ENCODE peak calls at places on chromosomes 1 and 21, in eight cellular contexts. R, W, J, S, U, X, A and M are unnamed samples. For H3K36me3, the result is how much of the 10 kb centered on the place peaks cover.

GRCh38 chr1:109777980-109778625 is 14.4 kb upstream of the EPS8L3 start:
- DNase-seq in X (no peak), S (no peak), W (no peak), R (no peak), A (no peak), U (peak), J (peak), M (peak)

GRCh38 chr21:36320421-36321324 is 676 bp downstream of the MORC3 start:
- DNase-seq in R (peak), W (peak), J (peak), X (peak), U (peak), S (peak), A (peak), M (peak)

GRCh38 chr1:234987415-234988159 is 141.1 kb downstream of the TOMM20 start:
- DNase-seq in X (peak), J (peak), U (peak), R (peak), A (peak), W (no peak), S (no peak), M (no peak)

GRCh38 chr1:6249732-6250689 is 6.0 kb downstream of the HES3 start:
- DNase-seq in A (no peak), S (no peak), J (no peak), R (no peak), U (no peak), W (no peak), X (no peak), M (peak)

GRCh38 chr1:209409786-209410185 is 173.7 kb upstream of the CAMK1G start:
- DNase-seq in A (peak), J (no peak), S (no peak), W (no peak), R (peak), X (no peak), U (no peak), M (no peak)

GRCh38 chr1:112375701-112376100 is 20.3 kb upstream of the CTTNBP2NL start:
- DNase-seq in X (no peak), U (no peak), J (no peak), A (no peak), W (no peak), S (no peak), R (peak), M (no peak)

GRCh38 chr1:172005856-172006255 is 164.6 kb downstream of the DNM3 start:
- DNase-seq in S (no peak), J (no peak), W (no peak), X (no peak), A (peak), R (no peak), U (no peak), M (no peak)

GRCh38 chr1:112337028-112337531 is 58.9 kb upstream of the CTTNBP2NL start:
- DNase-seq in S (peak), A (no peak), R (no peak), U (no peak), J (peak), X (no peak), W (no peak), M (no peak)

GRCh38 chr1:200253774-200254495 is 155.9 kb downstream of the ZNF281 start:
- DNase-seq in J (no peak), A (peak), W (no peak), S (peak), X (no peak), U (no peak), R (no peak), M (no peak)

GRCh38 chr1:7993593-7994479 is 32.3 kb downstream of the ERRFI1 start:
- DNase-seq in R (no peak), U (no peak), S (no peak), A (peak), W (no peak), J (no peak), X (no peak), M (no peak)

GRCh38 chr1:222709700-222710153 is 2.6 kb downstream of the AIDA start:
- DNase-seq in W (no peak), U (no peak), J (no peak), S (no peak), A (peak), R (no peak), X (no peak), M (no peak)

GRCh38 chr1:84997667-84998600 is 1.0 kb upstream of the MCOLN2 start:
- DNase-seq in R (no peak), S (no peak), J (peak), W (peak), A (peak), U (no peak), X (no peak), M (peak)

GRCh38 chr1:96076589-96076988 is 645.0 kb upstream of the PTBP2 start:
- DNase-seq in S (no peak), J (no peak), R (no peak), W (no peak), U (no peak), X (no peak), A (no peak), M (no peak)

GRCh38 chr1:47023268-47024137 is at the start of gene CYP4X1:
- DNase-seq in X (peak), J (peak), R (no peak), S (no peak), U (no peak), W (no peak), A (peak), M (peak)

GRCh38 chr1:77347646-77348045 is 65.8 kb downstream of the AK5 start:
- DNase-seq in R (no peak), A (peak), U (no peak), J (no peak), S (no peak), X (no peak), W (no peak), M (no peak)

GRCh38 chr1:118981436-118981835 is 6.7 kb downstream of the TBX15 start:
- DNase-seq in X (no peak), U (no peak), R (no peak), A (no peak), S (no peak), J (no peak), W (no peak), M (no peak)

GRCh38 chr1:150559627-150560010 is 10.4 kb downstream of the ADAMTSL4 start:
- DNase-seq in A (no peak), S (no peak), W (no peak), R (no peak), J (no peak), U (no peak), X (no peak), M (no peak)

GRCh38 chr1:43274125-43274803 is 4.5 kb downstream of the TMEM125 start:
- DNase-seq in R (peak), U (peak), J (no peak), A (peak), S (peak), X (no peak), W (peak), M (no peak)

GRCh38 chr21:17526771-17527170 is 13.9 kb downstream of the CXADR start:
- DNase-seq in W (no peak), A (no peak), R (no peak), S (no peak), J (no peak), X (no peak), U (no peak), M (no peak)

GRCh38 chr1:231419147-231419546 is 2.9 kb downstream of the EGLN1 start:
- DNase-seq in X (no peak), R (no peak), S (no peak), A (no peak), W (no peak), U (no peak), J (no peak), M (no peak)

GRCh38 chr1:231416896-231417295 is 5.2 kb downstream of the EGLN1 start:
- DNase-seq in S (peak), U (no peak), A (peak), J (no peak), R (no peak), X (no peak), W (no peak), M (no peak)

GRCh38 chr1:231418101-231418740 is 3.9 kb downstream of the EGLN1 start:
- DNase-seq in W (no peak), U (no peak), J (no peak), S (no peak), X (no peak), R (no peak), A (no peak), M (no peak)

GRCh38 chr1:231418741-231419107 is 3.4 kb downstream of the EGLN1 start:
- DNase-seq in S (no peak), R (no peak), A (no peak), W (no peak), X (no peak), U (no peak), J (no peak), M (no peak)

GRCh38 chr1:231417503-231417902 is 4.6 kb downstream of the EGLN1 start:
- DNase-seq in U (no peak), X (no peak), R (no peak), S (no peak), W (no peak), A (no peak), J (no peak), M (no peak)
- H3K4me3 ChIP-seq in U (peak), X (peak), R (peak), S (peak), W (peak), A (no peak), J (peak), M (no peak)

DNA sequence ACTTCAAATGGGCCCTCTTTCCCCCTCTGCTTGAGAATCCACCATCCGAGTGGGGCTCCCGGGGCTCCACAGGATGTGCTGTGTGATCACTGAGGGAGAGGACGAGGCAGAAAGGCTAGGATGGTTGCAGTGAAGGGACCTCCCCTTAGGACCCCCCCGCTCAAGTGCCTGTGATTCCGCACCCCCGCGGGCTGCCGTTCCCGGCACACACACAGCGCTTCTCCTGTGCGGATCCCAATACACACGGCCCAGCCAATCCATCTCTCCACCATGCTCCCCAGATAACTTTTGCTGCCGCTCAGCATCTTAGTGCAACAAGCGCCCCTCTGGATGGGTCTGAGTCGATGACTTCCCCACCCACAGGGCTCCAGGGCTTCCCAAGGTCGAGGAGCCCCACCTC is 83.9 kb downstream of the CASZ1 start:
- DNase-seq in J (no peak), X (no peak), W (no peak), U (no peak), S (no peak), R (no peak), A (no peak), M (no peak)
- H3K36me3 ChIP-seq in J (under half), X (under half), W (under half), U (under half), S (under half), R (under half), A (under half), M (under half)

DNA sequence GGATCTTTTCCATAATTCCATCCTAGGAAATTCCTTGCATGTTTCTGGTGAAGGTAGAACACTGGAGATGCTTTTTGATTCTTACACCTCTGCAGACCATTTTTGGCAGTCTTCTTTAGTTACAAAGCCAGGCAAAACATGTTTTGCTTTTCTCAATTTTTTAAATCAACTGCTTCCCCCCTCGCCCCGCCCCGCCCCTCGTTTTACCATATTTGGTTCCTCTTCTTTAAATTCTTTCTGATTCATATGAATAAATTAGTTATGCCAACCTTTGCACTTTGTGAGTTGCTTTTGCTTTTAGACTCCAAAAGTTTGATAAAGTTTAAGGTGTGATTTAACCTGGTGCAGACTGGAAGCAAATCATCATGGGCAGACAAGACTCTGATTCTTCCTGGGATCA is 78.8 kb upstream of the AK4 start:
- DNase-seq in U (no peak), S (peak), J (no peak), A (no peak), R (no peak), W (peak), X (no peak), M (peak)
- H3K4me3 ChIP-seq in U (peak), S (peak), J (peak), A (peak), R (peak), W (peak), X (peak), M (no peak)

GRCh38 chr1:227603327-227603726 is 40.0 kb downstream of the ZNF678 start:
- DNase-seq in R (no peak), S (no peak), A (no peak), X (no peak), U (no peak), J (no peak), W (no peak), M (no peak)

GRCh38 chr1:227612658-227613057 is 49.3 kb downstream of the ZNF678 start:
- DNase-seq in S (no peak), J (no peak), A (no peak), X (no peak), U (no peak), W (no peak), R (no peak), M (no peak)

GRCh38 chr1:227604446-227604845 is 41.1 kb downstream of the ZNF678 start:
- DNase-seq in S (no peak), W (no peak), R (no peak), J (no peak), A (peak), U (no peak), X (no peak), M (no peak)

GRCh38 chr1:227607336-227607898 is 44.1 kb downstream of the ZNF678 start:
- DNase-seq in W (no peak), U (no peak), X (no peak), J (no peak), R (no peak), A (no peak), S (no peak), M (no peak)
- H3K36me3 ChIP-seq in W (under half), U (under half), X (under half), J (under half), R (under half), A (under half), S (under half), M (under half)

GRCh38 chr1:59499273-59499955 is 202.5 kb downstream of the FGGY start:
- DNase-seq in W (no peak), S (no peak), J (no peak), R (peak), A (peak), X (no peak), U (no peak), M (no peak)
- H3K4me3 ChIP-seq in W (peak), S (no peak), J (peak), R (peak), A (no peak), X (no peak), U (no peak), M (no peak)

DNA sequence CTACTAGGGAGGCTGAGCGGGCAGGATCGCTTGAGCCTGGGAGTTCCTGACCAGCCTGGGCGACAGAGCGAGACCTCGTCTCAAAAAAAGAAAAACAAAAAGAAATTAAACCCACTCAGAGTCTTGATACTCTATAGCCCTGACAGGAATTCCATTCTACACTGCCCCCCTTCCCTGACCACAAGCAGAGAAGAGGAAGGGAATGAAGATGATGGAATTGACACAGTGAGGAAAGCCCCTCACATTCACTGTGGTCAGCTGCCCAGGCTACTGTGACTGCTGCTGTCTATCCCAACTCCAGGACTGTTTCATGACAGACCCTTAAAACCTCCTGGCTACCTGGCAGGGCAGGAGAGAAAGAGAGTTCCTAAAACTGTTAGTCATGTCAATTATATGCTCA is 12.1 kb downstream of the LIN9 start:
- DNase-seq in U (no peak), J (no peak), W (no peak), R (no peak), A (no peak), X (no peak), S (no peak), M (no peak)
- H3K36me3 ChIP-seq in U (under half), J (half or more), W (under half), R (under half), A (under half), X (half or more), S (under half), M (under half)